ENCODE peak calls at places on chromosome 7, in four cellular contexts. One of them, this sample, is unnamed.

GRCh38 chr7:92781117-92781720 is 55.2 kb downstream of the CDK6 start:
- DNase-seq in ovary: peak
- DNase-seq in fibroblast of the aortic adventitia: peak
- DNase-seq in adrenal gland: no peak
- DNase-seq in this sample: no peak

GRCh38 chr7:98357751-98358161 is 43.1 kb downstream of the BAIAP2L1 start:
- DNase-seq in adrenal gland: peak
- DNase-seq in fibroblast of the aortic adventitia: peak
- DNase-seq in ovary: peak
- DNase-seq in this sample: no peak

GRCh38 chr7:57417736-57418135 is 32.2 kb upstream of the ZNF716 start:
- DNase-seq in adrenal gland: no peak
- DNase-seq in fibroblast of the aortic adventitia: no peak
- DNase-seq in ovary: no peak
- DNase-seq in this sample: no peak

GRCh38 chr7:71465741-71466189 is 333.8 kb downstream of the GALNT17 start:
- DNase-seq in adrenal gland: peak
- DNase-seq in ovary: no peak
- DNase-seq in fibroblast of the aortic adventitia: no peak
- DNase-seq in this sample: no peak

GRCh38 chr7:105213619-105214018 is 175.1 kb downstream of the SRPK2 start:
- DNase-seq in fibroblast of the aortic adventitia: no peak
- DNase-seq in ovary: no peak
- DNase-seq in adrenal gland: no peak
- DNase-seq in this sample: no peak

GRCh38 chr7:81161459-81162075 is 242.7 kb upstream of the SEMA3C start:
- DNase-seq in ovary: no peak
- DNase-seq in fibroblast of the aortic adventitia: peak
- DNase-seq in adrenal gland: no peak
- DNase-seq in this sample: no peak

GRCh38 chr7:148711191-148712102 is 12.7 kb downstream of the CUL1 start:
- DNase-seq in fibroblast of the aortic adventitia: no peak
- DNase-seq in adrenal gland: no peak
- DNase-seq in ovary: no peak
- DNase-seq in this sample: no peak

GRCh38 chr7:45703373-45703821 is 129.2 kb downstream of the ADCY1 start:
- DNase-seq in fibroblast of the aortic adventitia: no peak
- DNase-seq in ovary: peak
- DNase-seq in adrenal gland: no peak
- DNase-seq in this sample: no peak

GRCh38 chr7:81120141-81120540 is 201.3 kb upstream of the SEMA3C start:
- DNase-seq in ovary: no peak
- DNase-seq in fibroblast of the aortic adventitia: no peak
- DNase-seq in adrenal gland: no peak
- DNase-seq in this sample: no peak

GRCh38 chr7:90900640-90901353 is 304.7 kb downstream of the CDK14 start:
- DNase-seq in ovary: no peak
- DNase-seq in adrenal gland: no peak
- DNase-seq in fibroblast of the aortic adventitia: no peak
- DNase-seq in this sample: no peak

GRCh38 chr7:121019018-121019417 is 30.5 kb downstream of the CPED1 start:
- DNase-seq in ovary: no peak
- DNase-seq in fibroblast of the aortic adventitia: peak
- DNase-seq in adrenal gland: no peak
- DNase-seq in this sample: no peak

GRCh38 chr7:71633571-71634008 is 501.6 kb downstream of the GALNT17 start:
- DNase-seq in ovary: no peak
- DNase-seq in adrenal gland: peak
- DNase-seq in fibroblast of the aortic adventitia: peak
- DNase-seq in this sample: no peak

GRCh38 chr7:63205136-63205535 is 793.5 kb upstream of the ZNF722 start:
- DNase-seq in adrenal gland: no peak
- DNase-seq in ovary: no peak
- DNase-seq in fibroblast of the aortic adventitia: no peak
- DNase-seq in this sample: no peak

GRCh38 chr7:6614941-6615737 is at the start of gene ZNF853:
- DNase-seq in fibroblast of the aortic adventitia: no peak
- DNase-seq in ovary: peak
- DNase-seq in adrenal gland: peak
- DNase-seq in this sample: no peak

GRCh38 chr7:137990251-137990901 is 11.5 kb downstream of the CREB3L2 start:
- DNase-seq in fibroblast of the aortic adventitia: peak
- DNase-seq in adrenal gland: no peak
- DNase-seq in ovary: no peak
- DNase-seq in this sample: no peak

GRCh38 chr7:96211954-96212353 is 109.9 kb downstream of the SLC25A13 start:
- DNase-seq in adrenal gland: no peak
- DNase-seq in ovary: no peak
- DNase-seq in fibroblast of the aortic adventitia: no peak
- DNase-seq in this sample: no peak

GRCh38 chr7:66110861-66111260 is 3.8 kb upstream of the CRCP start:
- DNase-seq in adrenal gland: no peak
- DNase-seq in ovary: no peak
- DNase-seq in fibroblast of the aortic adventitia: peak
- DNase-seq in this sample: no peak

GRCh38 chr7:116316838-116317612 is 106.7 kb downstream of the TES start:
- DNase-seq in fibroblast of the aortic adventitia: peak
- DNase-seq in ovary: peak
- DNase-seq in adrenal gland: peak
- DNase-seq in this sample: peak

GRCh38 chr7:87810130-87810529 is 66.0 kb downstream of the SLC25A40 start:
- DNase-seq in ovary: no peak
- DNase-seq in adrenal gland: no peak
- DNase-seq in fibroblast of the aortic adventitia: no peak
- DNase-seq in this sample: no peak

GRCh38 chr7:129258649-129259389 is 34.0 kb downstream of the AHCYL2 start:
- DNase-seq in fibroblast of the aortic adventitia: no peak
- DNase-seq in ovary: no peak
- DNase-seq in adrenal gland: no peak
- DNase-seq in this sample: no peak
- H3K4me3 ChIP-seq in fibroblast of the aortic adventitia: no peak
- H3K4me3 ChIP-seq in ovary: no peak
- H3K4me3 ChIP-seq in adrenal gland: no peak
- H3K4me3 ChIP-seq in this sample: no peak

GRCh38 chr7:74405191-74405898 is 48.4 kb upstream of the GTF2IRD1 start:
- DNase-seq in fibroblast of the aortic adventitia: no peak
- DNase-seq in ovary: no peak
- DNase-seq in adrenal gland: no peak
- DNase-seq in this sample: no peak
- TF ChIP-seq CTCF in fibroblast of the aortic adventitia: peak
- TF ChIP-seq CTCF in ovary: no peak
- TF ChIP-seq CTCF in adrenal gland: peak
- TF ChIP-seq CTCF in this sample: peak

GRCh38 chr7:19558527-19558926 is 150.3 kb downstream of the POLR1F start:
- DNase-seq in fibroblast of the aortic adventitia: peak
- DNase-seq in ovary: no peak
- DNase-seq in adrenal gland: no peak
- DNase-seq in this sample: no peak
- H3K4me3 ChIP-seq in fibroblast of the aortic adventitia: no peak
- H3K4me3 ChIP-seq in ovary: no peak
- H3K4me3 ChIP-seq in adrenal gland: no peak
- H3K4me3 ChIP-seq in this sample: no peak

DNA sequence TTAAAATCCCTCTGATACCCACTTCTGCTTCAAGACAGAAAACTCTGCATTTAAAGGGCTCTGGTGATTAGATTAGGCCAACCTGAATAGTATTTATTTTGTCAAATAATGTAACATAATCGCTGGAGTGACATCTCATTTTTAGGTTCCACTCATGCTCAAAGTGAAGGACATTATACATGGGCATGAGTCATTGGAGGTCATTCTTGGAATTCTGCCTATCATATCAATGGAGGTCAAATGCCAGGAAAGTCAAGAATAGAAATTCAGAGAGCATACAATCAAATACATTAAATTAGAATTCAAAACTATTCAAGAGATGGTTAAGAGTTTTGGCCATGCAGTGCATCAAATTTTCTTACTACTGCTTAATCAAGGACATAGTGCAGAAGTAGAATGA is 50.8 kb upstream of the PRSS1 start:
- DNase-seq in adrenal gland: no peak
- DNase-seq in ovary: no peak
- DNase-seq in fibroblast of the aortic adventitia: no peak
- DNase-seq in this sample: no peak
- TF ChIP-seq CTCF in adrenal gland: no peak
- TF ChIP-seq CTCF in ovary: no peak
- TF ChIP-seq CTCF in fibroblast of the aortic adventitia: no peak
- TF ChIP-seq CTCF in this sample: no peak

DNA sequence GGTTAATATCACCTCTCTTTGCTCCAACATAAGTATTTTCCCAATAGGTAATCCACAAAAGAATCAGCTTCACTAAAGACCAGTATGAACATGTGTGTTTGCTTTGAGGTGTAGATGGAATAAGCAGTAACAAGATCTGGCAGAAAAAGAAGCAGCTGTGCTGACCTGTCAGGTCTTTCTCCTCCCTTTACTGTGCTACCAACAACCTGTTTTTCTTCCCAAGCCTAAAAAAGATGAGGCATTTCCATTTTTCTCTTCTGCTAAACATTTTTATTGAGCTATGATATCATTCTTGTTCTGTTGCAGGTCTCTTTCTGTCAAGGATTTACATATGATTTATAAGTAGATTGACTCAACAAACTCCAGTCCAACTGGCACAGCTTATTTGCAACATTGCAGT is 315.2 kb upstream of the GLI3 start:
- DNase-seq in fibroblast of the aortic adventitia: no peak
- DNase-seq in ovary: no peak
- DNase-seq in adrenal gland: no peak
- DNase-seq in this sample: no peak
- H3K4me3 ChIP-seq in fibroblast of the aortic adventitia: no peak
- H3K4me3 ChIP-seq in ovary: no peak
- H3K4me3 ChIP-seq in adrenal gland: no peak
- H3K4me3 ChIP-seq in this sample: no peak

GRCh38 chr7:13047061-13047460 is 359.6 kb downstream of the ARL4A start:
- DNase-seq in fibroblast of the aortic adventitia: no peak
- DNase-seq in adrenal gland: no peak
- DNase-seq in ovary: no peak
- DNase-seq in this sample: no peak
- TF ChIP-seq CTCF in fibroblast of the aortic adventitia: no peak
- TF ChIP-seq CTCF in adrenal gland: no peak
- TF ChIP-seq CTCF in ovary: no peak
- TF ChIP-seq CTCF in this sample: no peak

This sample was measured in thoracic aorta.